ENCODE peak calls at places on chromosome 20, in four cellular contexts. H is lower leg skin, R is IMR-90, E is Peyer's patch. W is an unnamed sample.

GRCh38 chr20:38426006-38426405 is 9.1 kb downstream of the SNHG17 start:
- DNase-seq in E (no peak), R (peak; percentile 95), H (no peak), W (no peak)

GRCh38 chr20:4064118-4064962 is 49.0 kb upstream of the RNF24 start:
- DNase-seq in R (peak; percentile 93), E (peak; percentile 84), H (peak; percentile 85), W (peak; percentile 94)

GRCh38 chr20:53974785-53975555 is 95.4 kb downstream of the BCAS1 start:
- DNase-seq in H (peak; percentile 25), E (no peak), R (no peak), W (no peak)

GRCh38 chr20:59693587-59693986 is 89.2 kb downstream of the PHACTR3 start:
- DNase-seq in R (no peak), E (no peak), H (no peak), W (no peak)

GRCh38 chr20:57633945-57634491 is 13.8 kb upstream of the ZBP1 start:
- DNase-seq in R (no peak), H (no peak), E (no peak), W (no peak)

GRCh38 chr20:36543187-36544133 is 2.1 kb downstream of the MYL9 start:
- DNase-seq in E (peak; percentile 86), R (peak; percentile 83), H (peak; percentile 71), W (peak; percentile 72)

GRCh38 chr20:37727247-37727956 is 33.6 kb downstream of the CTNNBL1 start:
- DNase-seq in R (no peak), H (no peak), E (no peak), W (no peak)

GRCh38 chr20:49853640-49854039 is 41.0 kb downstream of the SLC9A8 start:
- DNase-seq in E (no peak), R (peak; percentile 86), H (no peak), W (no peak)

GRCh38 chr20:50588034-50588736 is 78.0 kb downstream of the PTPN1 start:
- DNase-seq in R (peak; percentile 58), E (peak; percentile 85), H (peak; percentile 56), W (peak; percentile 85)

GRCh38 chr20:15902493-15902892 is 670.8 kb downstream of the KIF16B start:
- DNase-seq in R (no peak), E (no peak), H (no peak), W (no peak)

GRCh38 chr20:31570735-31571617 is 34.1 kb upstream of the ID1 start:
- DNase-seq in R (no peak), H (no peak), E (no peak), W (peak; percentile 51)

GRCh38 chr20:62554214-62554897 is 78.6 kb upstream of the GATA5 start:
- DNase-seq in R (no peak), H (no peak), E (no peak), W (no peak)

GRCh38 chr20:12970372-12970821 is 38.4 kb upstream of the SPTLC3 start:
- DNase-seq in H (no peak), E (no peak), R (peak; percentile 51), W (peak; percentile 22)

GRCh38 chr20:57211949-57212889 is 54.2 kb downstream of the BMP7 start:
- DNase-seq in E (peak; percentile 64), H (peak; percentile 59), R (peak; percentile 84), W (peak; percentile 24)

GRCh38 chr20:8670900-8671229 is 398.0 kb upstream of the PLCB4 start:
- DNase-seq in H (no peak), E (no peak), R (no peak), W (no peak)

GRCh38 chr20:14142171-14142570 is 146.9 kb downstream of the MACROD2 start:
- DNase-seq in E (no peak), H (peak; percentile 15), R (peak; percentile 19), W (peak; percentile 28)

GRCh38 chr20:9994676-9995075 is 40.1 kb upstream of the ANKEF1 start:
- DNase-seq in E (no peak), R (no peak), H (no peak), W (no peak)

GRCh38 chr20:14717124-14718004 is 380.0 kb upstream of the FLRT3 start:
- DNase-seq in H (no peak), R (no peak), E (no peak), W (no peak)

GRCh38 chr20:33995053-33995816 is 1.5 kb downstream of the RALY start:
- DNase-seq in E (no peak), R (no peak), H (no peak), W (peak; percentile 13)

GRCh38 chr20:62066339-62066982 is 780 bp upstream of the TAF4 start:
- DNase-seq in H (no peak), R (no peak), E (peak; percentile 81), W (peak; percentile 68)

GRCh38 chr20:31816221-31816620 is 2.9 kb upstream of the MYLK2 start:
- DNase-seq in H (no peak), E (no peak), R (no peak), W (no peak)

GRCh38 chr20:64269604-64270411 is 14.3 kb downstream of the PCMTD2 start:
- DNase-seq in R (no peak), E (no peak), H (no peak), W (no peak)

GRCh38 chr20:34180460-34181108 is 60.6 kb upstream of the ASIP start:
- DNase-seq in H (no peak), E (no peak), R (no peak), W (no peak)

GRCh38 chr20:41697861-41698559 is 79.8 kb upstream of the CHD6 start:
- DNase-seq in E (no peak), H (no peak), R (peak; percentile 37), W (no peak)

GRCh38 chr20:57417051-57417689 is 26.0 kb downstream of the RBM38 start:
- DNase-seq in E (no peak), R (no peak), H (no peak), W (no peak)

GRCh38 chr20:17542993-17543412 is 11.8 kb upstream of the BFSP1 start:
- DNase-seq in R (peak; percentile 83), H (no peak), E (no peak), W (peak; percentile 46)

DNA sequence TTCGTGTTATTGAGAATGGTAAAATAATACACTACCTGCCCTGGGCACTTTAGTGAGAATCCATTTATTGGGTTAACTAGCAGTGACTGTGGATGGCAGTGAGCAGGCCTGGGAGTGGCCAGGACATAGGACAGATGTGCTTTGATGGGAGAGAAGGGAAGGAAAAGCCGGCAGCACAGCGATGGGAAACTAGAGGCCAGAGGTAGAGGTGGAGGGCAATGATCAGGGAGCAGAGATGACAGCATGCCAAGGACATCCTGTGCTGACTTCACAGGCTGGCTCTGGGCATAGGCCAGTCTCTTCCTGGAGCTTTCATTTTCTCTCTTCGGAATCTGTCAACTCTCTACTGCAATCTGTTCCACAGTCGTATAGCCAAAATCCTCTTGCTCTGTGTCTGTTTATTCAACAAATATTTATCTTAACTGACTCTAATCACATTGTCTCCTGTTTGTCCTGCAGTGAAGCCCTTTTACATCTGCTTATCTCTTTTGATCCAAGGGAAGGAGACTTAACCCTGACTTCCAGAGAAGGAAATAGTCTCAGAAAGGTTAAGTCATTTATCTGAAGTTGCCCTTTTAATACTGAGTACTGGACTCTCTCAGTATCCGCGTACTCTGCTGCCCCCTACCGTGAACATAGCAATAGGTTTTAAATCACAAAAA is 18.4 kb upstream of the MMP24 start:
- DNase-seq in R (peak; percentile 78), E (peak; percentile 74), H (peak; percentile 81), W (peak; percentile 78)
- TF ChIP-seq POLR2A in R (peak; percentile 32), E (no peak), H (no peak), W (no peak)

GRCh38 chr20:44112889-44113641 is 73.9 kb downstream of the JPH2 start:
- DNase-seq in H (no peak), E (no peak), R (no peak), W (no peak)

GRCh38 chr20:44111712-44112335 is 75.2 kb downstream of the JPH2 start:
- DNase-seq in R (peak; percentile 7), E (no peak), H (no peak), W (no peak)

GRCh38 chr20:44110816-44111568 is 76.0 kb downstream of the JPH2 start:
- DNase-seq in H (no peak), R (no peak), E (no peak), W (no peak)

GRCh38 chr20:44113642-44113945 is 73.4 kb downstream of the JPH2 start:
- DNase-seq in H (no peak), R (no peak), E (no peak), W (no peak)

DNA sequence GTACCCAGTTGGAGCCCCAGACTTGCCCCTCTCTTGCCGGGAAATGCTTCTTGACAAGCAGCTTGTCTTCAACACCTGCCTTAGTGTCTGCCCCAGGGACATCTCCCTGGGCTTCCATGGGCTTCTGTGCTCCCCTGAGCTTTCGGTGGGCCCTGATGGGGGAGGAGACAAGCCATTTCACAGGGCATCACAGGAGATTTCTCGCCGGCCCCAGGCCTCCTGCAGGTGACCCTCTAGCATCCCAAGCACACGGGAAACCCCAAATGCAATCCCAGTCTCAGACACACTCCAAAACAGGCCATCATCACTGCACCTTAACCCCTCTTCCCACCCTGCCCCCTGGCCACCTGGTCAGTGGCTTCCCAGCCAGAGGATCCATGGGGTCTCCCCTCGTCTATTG is 74.5 kb downstream of the JPH2 start:
- DNase-seq in R (no peak), E (no peak), H (no peak), W (no peak)
- TF ChIP-seq POLR2A in R (no peak), E (no peak), H (no peak), W (no peak)

DNA sequence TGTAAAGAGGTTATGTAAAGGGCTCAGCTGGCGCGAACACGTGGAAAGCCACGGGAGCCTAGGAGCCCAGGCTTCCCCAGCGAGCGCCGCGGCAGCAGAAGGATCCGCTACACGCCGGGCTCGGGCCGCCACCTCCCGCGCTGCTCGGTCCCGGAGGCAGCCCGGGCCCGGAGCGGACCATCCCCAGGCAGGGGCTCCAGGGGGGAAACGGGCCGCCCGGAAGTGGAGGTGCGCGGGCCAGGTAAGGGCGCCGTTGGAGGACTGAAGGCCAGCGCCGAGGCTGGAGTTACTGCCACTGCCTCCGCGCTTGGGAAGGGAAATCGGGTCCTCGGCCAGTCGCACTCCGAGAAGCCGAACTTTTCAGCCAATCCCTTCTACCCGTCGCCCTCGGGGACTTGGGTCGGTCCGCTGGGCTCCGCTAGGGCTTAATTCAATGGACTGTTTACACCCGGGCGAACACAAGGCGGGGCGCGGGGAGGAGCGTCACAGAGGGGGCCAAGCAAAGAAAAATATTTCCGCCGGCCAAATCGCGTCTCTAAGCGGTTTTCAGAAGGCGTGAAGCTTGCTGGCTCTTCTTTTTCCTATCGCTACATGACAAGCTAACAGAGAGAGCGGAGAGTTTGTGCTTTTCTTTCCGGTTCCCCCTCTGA is 433 bp downstream of the STK35 start:
- DNase-seq in E (peak; percentile 91), H (peak; percentile 88), R (peak; percentile 91), W (peak; percentile 91)
- TF ChIP-seq POLR2A in E (peak; percentile 39), H (no peak), R (peak; percentile 46), W (peak; percentile 42)

DNA sequence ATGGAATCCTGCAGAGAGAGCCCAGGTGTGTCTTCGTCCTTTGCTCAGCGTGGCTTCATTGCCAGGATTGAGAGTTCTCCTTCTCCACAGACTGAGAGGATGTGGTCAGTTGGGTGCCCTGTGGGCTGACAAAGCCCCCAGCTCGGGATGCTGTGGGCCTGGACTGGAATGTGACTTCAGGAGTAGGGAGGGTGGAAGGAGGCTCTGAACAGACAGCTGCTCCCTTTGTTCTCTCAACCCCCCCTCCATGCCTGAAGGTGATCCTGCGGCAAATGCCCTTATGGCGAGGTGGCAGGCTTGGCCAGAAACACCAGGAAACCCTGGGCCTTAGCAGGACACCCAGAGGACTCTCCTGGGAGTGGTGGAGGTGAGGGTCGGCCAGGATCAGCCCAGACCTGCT is 1.8 kb upstream of the CST5 start:
- DNase-seq in E (no peak), H (no peak), R (no peak), W (no peak)
- TF ChIP-seq POLR2A in E (no peak), H (no peak), R (no peak), W (no peak)

W was measured in ovary.